ENCODE peak calls at places on chromosome 9, in nine cellular contexts. One of them, this sample, is unnamed.

GRCh38 chr9:14314929-14315753 is 1.2 kb upstream of the NFIB start:
- DNase-seq in gastrocnemius medialis: peak
- DNase-seq in stimulated activated CD4-positive, alpha-beta T cell treated with anti-CD3 and anti-CD28 coated beads, Interleukin-12 subunit alpha, Interleukin-12 subunit beta, amount 100 ng/mL, for 48 hours: no peak
- DNase-seq in neural crest cell: peak
- DNase-seq in T-helper 2 cell: peak
- DNase-seq in colonic mucosa: peak
- DNase-seq in activated CD4-positive, alpha-beta T cell treated with anti-CD3 and anti-CD28 coated beads, Interleukin-2, amount 50 U/mL, for 1 hour: no peak
- DNase-seq in astrocyte: peak
- DNase-seq in mesenteric fat pad: peak
- DNase-seq in this sample: peak

GRCh38 chr9:132595319-132595718 is 12.9 kb downstream of the BARHL1 start:
- DNase-seq in gastrocnemius medialis: no peak
- DNase-seq in stimulated activated CD4-positive, alpha-beta T cell treated with anti-CD3 and anti-CD28 coated beads, Interleukin-12 subunit alpha, Interleukin-12 subunit beta, amount 100 ng/mL, for 48 hours: no peak
- DNase-seq in neural crest cell: no peak
- DNase-seq in T-helper 2 cell: no peak
- DNase-seq in colonic mucosa: no peak
- DNase-seq in activated CD4-positive, alpha-beta T cell treated with anti-CD3 and anti-CD28 coated beads, Interleukin-2, amount 50 U/mL, for 1 hour: no peak
- DNase-seq in astrocyte: no peak
- DNase-seq in mesenteric fat pad: peak
- DNase-seq in this sample: no peak

GRCh38 chr9:5665059-5665458 is 36.2 kb downstream of the RIC1 start:
- DNase-seq in gastrocnemius medialis: no peak
- DNase-seq in stimulated activated CD4-positive, alpha-beta T cell treated with anti-CD3 and anti-CD28 coated beads, Interleukin-12 subunit alpha, Interleukin-12 subunit beta, amount 100 ng/mL, for 48 hours: no peak
- DNase-seq in neural crest cell: no peak
- DNase-seq in T-helper 2 cell: no peak
- DNase-seq in colonic mucosa: no peak
- DNase-seq in activated CD4-positive, alpha-beta T cell treated with anti-CD3 and anti-CD28 coated beads, Interleukin-2, amount 50 U/mL, for 1 hour: no peak
- DNase-seq in astrocyte: no peak
- DNase-seq in mesenteric fat pad: no peak
- DNase-seq in this sample: no peak

GRCh38 chr9:83304686-83305085 is 233.5 kb downstream of the FRMD3 start:
- DNase-seq in gastrocnemius medialis: peak
- DNase-seq in stimulated activated CD4-positive, alpha-beta T cell treated with anti-CD3 and anti-CD28 coated beads, Interleukin-12 subunit alpha, Interleukin-12 subunit beta, amount 100 ng/mL, for 48 hours: no peak
- DNase-seq in neural crest cell: no peak
- DNase-seq in T-helper 2 cell: no peak
- DNase-seq in colonic mucosa: peak
- DNase-seq in activated CD4-positive, alpha-beta T cell treated with anti-CD3 and anti-CD28 coated beads, Interleukin-2, amount 50 U/mL, for 1 hour: no peak
- DNase-seq in astrocyte: peak
- DNase-seq in mesenteric fat pad: peak
- DNase-seq in this sample: peak

GRCh38 chr9:6444108-6444507 is 31.1 kb downstream of the UHRF2 start:
- DNase-seq in gastrocnemius medialis: no peak
- DNase-seq in stimulated activated CD4-positive, alpha-beta T cell treated with anti-CD3 and anti-CD28 coated beads, Interleukin-12 subunit alpha, Interleukin-12 subunit beta, amount 100 ng/mL, for 48 hours: no peak
- DNase-seq in neural crest cell: no peak
- DNase-seq in T-helper 2 cell: no peak
- DNase-seq in colonic mucosa: no peak
- DNase-seq in activated CD4-positive, alpha-beta T cell treated with anti-CD3 and anti-CD28 coated beads, Interleukin-2, amount 50 U/mL, for 1 hour: no peak
- DNase-seq in astrocyte: no peak
- DNase-seq in mesenteric fat pad: no peak
- DNase-seq in this sample: no peak

GRCh38 chr9:134358968-134359319 is 32.7 kb downstream of the RXRA start:
- DNase-seq in gastrocnemius medialis: no peak
- DNase-seq in stimulated activated CD4-positive, alpha-beta T cell treated with anti-CD3 and anti-CD28 coated beads, Interleukin-12 subunit alpha, Interleukin-12 subunit beta, amount 100 ng/mL, for 48 hours: no peak
- DNase-seq in neural crest cell: no peak
- DNase-seq in T-helper 2 cell: no peak
- DNase-seq in colonic mucosa: no peak
- DNase-seq in activated CD4-positive, alpha-beta T cell treated with anti-CD3 and anti-CD28 coated beads, Interleukin-2, amount 50 U/mL, for 1 hour: no peak
- DNase-seq in astrocyte: no peak
- DNase-seq in mesenteric fat pad: no peak
- DNase-seq in this sample: no peak

GRCh38 chr9:98327249-98327561 is 71.8 kb upstream of the TBC1D2 start:
- DNase-seq in gastrocnemius medialis: no peak
- DNase-seq in stimulated activated CD4-positive, alpha-beta T cell treated with anti-CD3 and anti-CD28 coated beads, Interleukin-12 subunit alpha, Interleukin-12 subunit beta, amount 100 ng/mL, for 48 hours: no peak
- DNase-seq in neural crest cell: no peak
- DNase-seq in T-helper 2 cell: no peak
- DNase-seq in colonic mucosa: no peak
- DNase-seq in activated CD4-positive, alpha-beta T cell treated with anti-CD3 and anti-CD28 coated beads, Interleukin-2, amount 50 U/mL, for 1 hour: no peak
- DNase-seq in astrocyte: no peak
- DNase-seq in mesenteric fat pad: no peak
- DNase-seq in this sample: no peak

GRCh38 chr9:28471261-28471660 is 898.0 kb upstream of the C9orf72 start:
- DNase-seq in gastrocnemius medialis: no peak
- DNase-seq in stimulated activated CD4-positive, alpha-beta T cell treated with anti-CD3 and anti-CD28 coated beads, Interleukin-12 subunit alpha, Interleukin-12 subunit beta, amount 100 ng/mL, for 48 hours: no peak
- DNase-seq in neural crest cell: no peak
- DNase-seq in T-helper 2 cell: no peak
- DNase-seq in colonic mucosa: no peak
- DNase-seq in activated CD4-positive, alpha-beta T cell treated with anti-CD3 and anti-CD28 coated beads, Interleukin-2, amount 50 U/mL, for 1 hour: no peak
- DNase-seq in astrocyte: no peak
- DNase-seq in mesenteric fat pad: no peak
- DNase-seq in this sample: no peak

GRCh38 chr9:98880311-98881015 is 63.2 kb upstream of the COL15A1 start:
- DNase-seq in gastrocnemius medialis: no peak
- DNase-seq in stimulated activated CD4-positive, alpha-beta T cell treated with anti-CD3 and anti-CD28 coated beads, Interleukin-12 subunit alpha, Interleukin-12 subunit beta, amount 100 ng/mL, for 48 hours: no peak
- DNase-seq in neural crest cell: no peak
- DNase-seq in T-helper 2 cell: no peak
- DNase-seq in colonic mucosa: no peak
- DNase-seq in activated CD4-positive, alpha-beta T cell treated with anti-CD3 and anti-CD28 coated beads, Interleukin-2, amount 50 U/mL, for 1 hour: no peak
- DNase-seq in astrocyte: no peak
- DNase-seq in mesenteric fat pad: peak
- DNase-seq in this sample: peak

GRCh38 chr9:34454571-34455065 is 3.8 kb downstream of the FAM219A start:
- DNase-seq in gastrocnemius medialis: no peak
- DNase-seq in stimulated activated CD4-positive, alpha-beta T cell treated with anti-CD3 and anti-CD28 coated beads, Interleukin-12 subunit alpha, Interleukin-12 subunit beta, amount 100 ng/mL, for 48 hours: no peak
- DNase-seq in neural crest cell: no peak
- DNase-seq in T-helper 2 cell: no peak
- DNase-seq in colonic mucosa: no peak
- DNase-seq in activated CD4-positive, alpha-beta T cell treated with anti-CD3 and anti-CD28 coated beads, Interleukin-2, amount 50 U/mL, for 1 hour: no peak
- DNase-seq in astrocyte: peak
- DNase-seq in mesenteric fat pad: no peak
- DNase-seq in this sample: peak

GRCh38 chr9:130892503-130893249 is 3.9 kb downstream of the QRFP start:
- DNase-seq in gastrocnemius medialis: no peak
- DNase-seq in stimulated activated CD4-positive, alpha-beta T cell treated with anti-CD3 and anti-CD28 coated beads, Interleukin-12 subunit alpha, Interleukin-12 subunit beta, amount 100 ng/mL, for 48 hours: no peak
- DNase-seq in neural crest cell: no peak
- DNase-seq in T-helper 2 cell: no peak
- DNase-seq in colonic mucosa: no peak
- DNase-seq in activated CD4-positive, alpha-beta T cell treated with anti-CD3 and anti-CD28 coated beads, Interleukin-2, amount 50 U/mL, for 1 hour: no peak
- DNase-seq in astrocyte: no peak
- DNase-seq in mesenteric fat pad: no peak
- DNase-seq in this sample: no peak

GRCh38 chr9:127741831-127742434 is 6.8 kb upstream of the TOR2A start:
- DNase-seq in gastrocnemius medialis: peak
- DNase-seq in stimulated activated CD4-positive, alpha-beta T cell treated with anti-CD3 and anti-CD28 coated beads, Interleukin-12 subunit alpha, Interleukin-12 subunit beta, amount 100 ng/mL, for 48 hours: no peak
- DNase-seq in neural crest cell: peak
- DNase-seq in T-helper 2 cell: no peak
- DNase-seq in colonic mucosa: peak
- DNase-seq in activated CD4-positive, alpha-beta T cell treated with anti-CD3 and anti-CD28 coated beads, Interleukin-2, amount 50 U/mL, for 1 hour: no peak
- DNase-seq in astrocyte: peak
- DNase-seq in mesenteric fat pad: no peak
- DNase-seq in this sample: peak

GRCh38 chr9:19464764-19465570 is 56.2 kb downstream of the ACER2 start:
- DNase-seq in gastrocnemius medialis: peak
- DNase-seq in stimulated activated CD4-positive, alpha-beta T cell treated with anti-CD3 and anti-CD28 coated beads, Interleukin-12 subunit alpha, Interleukin-12 subunit beta, amount 100 ng/mL, for 48 hours: peak
- DNase-seq in neural crest cell: peak
- DNase-seq in T-helper 2 cell: peak
- DNase-seq in colonic mucosa: peak
- DNase-seq in activated CD4-positive, alpha-beta T cell treated with anti-CD3 and anti-CD28 coated beads, Interleukin-2, amount 50 U/mL, for 1 hour: peak
- DNase-seq in astrocyte: peak
- DNase-seq in mesenteric fat pad: peak
- DNase-seq in this sample: peak

GRCh38 chr9:27701664-27702063 is 128.4 kb upstream of the C9orf72 start:
- DNase-seq in gastrocnemius medialis: peak
- DNase-seq in stimulated activated CD4-positive, alpha-beta T cell treated with anti-CD3 and anti-CD28 coated beads, Interleukin-12 subunit alpha, Interleukin-12 subunit beta, amount 100 ng/mL, for 48 hours: no peak
- DNase-seq in neural crest cell: no peak
- DNase-seq in T-helper 2 cell: no peak
- DNase-seq in colonic mucosa: no peak
- DNase-seq in activated CD4-positive, alpha-beta T cell treated with anti-CD3 and anti-CD28 coated beads, Interleukin-2, amount 50 U/mL, for 1 hour: no peak
- DNase-seq in astrocyte: no peak
- DNase-seq in mesenteric fat pad: no peak
- DNase-seq in this sample: peak

GRCh38 chr9:101162231-101162630 is 133.7 kb downstream of the PLPPR1 start:
- DNase-seq in gastrocnemius medialis: no peak
- DNase-seq in stimulated activated CD4-positive, alpha-beta T cell treated with anti-CD3 and anti-CD28 coated beads, Interleukin-12 subunit alpha, Interleukin-12 subunit beta, amount 100 ng/mL, for 48 hours: no peak
- DNase-seq in neural crest cell: no peak
- DNase-seq in T-helper 2 cell: no peak
- DNase-seq in colonic mucosa: no peak
- DNase-seq in activated CD4-positive, alpha-beta T cell treated with anti-CD3 and anti-CD28 coated beads, Interleukin-2, amount 50 U/mL, for 1 hour: no peak
- DNase-seq in astrocyte: no peak
- DNase-seq in mesenteric fat pad: no peak
- DNase-seq in this sample: no peak